ENCODE peak calls at places on chromosomes 11 and 22, in six cellular contexts. K, Q, I, M, H and J are unnamed samples.

GRCh38 chr22:29479417-29480261 is at the start of gene NEFH:
- DNase-seq in K (no peak), Q (no peak), I (no peak), M (no peak), H (no peak), J (no peak)

GRCh38 chr11:90639687-90640086 is 416.8 kb upstream of the CHORDC1 start:
- DNase-seq in K (no peak), Q (no peak), I (no peak), M (no peak), H (no peak), J (no peak)

GRCh38 chr11:44593194-44593593 is 27.7 kb downstream of the CD82 start:
- DNase-seq in K (no peak), Q (no peak), I (no peak), M (no peak), H (no peak), J (no peak)

GRCh38 chr22:31343235-31344191 is 2.6 kb downstream of the PATZ1 start:
- DNase-seq in K (peak; percentile 60), Q (peak; percentile 13), I (peak; percentile 86), M (peak; percentile 61), H (peak; percentile 26), J (peak; percentile 93)

GRCh38 chr22:17271711-17272451 is 52.6 kb upstream of the ADA2 start:
- DNase-seq in K (no peak), Q (no peak), I (no peak), M (no peak), H (no peak), J (no peak)

GRCh38 chr11:97259884-97260283 is 870.1 kb downstream of the JRKL start:
- DNase-seq in K (no peak), Q (no peak), I (no peak), M (no peak), H (no peak), J (no peak)

GRCh38 chr11:46361283-46362145 is 14.3 kb downstream of the DGKZ start:
- DNase-seq in K (peak; percentile 72), Q (peak; percentile 50), I (peak; percentile 89), M (peak; percentile 88), H (peak; percentile 72), J (no peak)

GRCh38 chr11:123461164-123461563 is 31.1 kb downstream of the GRAMD1B start:
- DNase-seq in K (no peak), Q (no peak), I (no peak), M (no peak), H (no peak), J (no peak)

GRCh38 chr11:12017243-12017678 is 8.8 kb upstream of the DKK3 start:
- DNase-seq in K (no peak), Q (no peak), I (no peak), M (no peak), H (peak; percentile 85), J (no peak)

GRCh38 chr11:78870655-78871054 is 296.0 kb upstream of the NARS2 start:
- DNase-seq in K (no peak), Q (no peak), I (no peak), M (no peak), H (no peak), J (no peak)

GRCh38 chr11:68038718-68039525 is at the start of gene TCIRG1:
- DNase-seq in K (peak; percentile 94), Q (peak; percentile 22), I (peak; percentile 97), M (peak; percentile 77), H (peak; percentile 70), J (peak; percentile 92)

GRCh38 chr11:36211735-36212430 is 77.3 kb downstream of the COMMD9 start:
- DNase-seq in K (no peak), Q (no peak), I (no peak), M (no peak), H (no peak), J (no peak)

GRCh38 chr11:117759305-117759704 is 37.7 kb downstream of the DSCAML1 start:
- DNase-seq in K (no peak), Q (no peak), I (no peak), M (no peak), H (no peak), J (no peak)

GRCh38 chr22:17846326-17846992 is 72.2 kb upstream of the BID start:
- DNase-seq in K (no peak), Q (no peak), I (peak; percentile 42), M (no peak), H (no peak), J (no peak)

GRCh38 chr22:50074056-50074455 is 11.2 kb downstream of the MLC1 start:
- DNase-seq in K (no peak), Q (no peak), I (no peak), M (no peak), H (no peak), J (no peak)

GRCh38 chr22:37202001-37202555 is 10.2 kb downstream of the SSTR3 start:
- DNase-seq in K (no peak), Q (no peak), I (peak; percentile 20), M (no peak), H (no peak), J (no peak)

DNA sequence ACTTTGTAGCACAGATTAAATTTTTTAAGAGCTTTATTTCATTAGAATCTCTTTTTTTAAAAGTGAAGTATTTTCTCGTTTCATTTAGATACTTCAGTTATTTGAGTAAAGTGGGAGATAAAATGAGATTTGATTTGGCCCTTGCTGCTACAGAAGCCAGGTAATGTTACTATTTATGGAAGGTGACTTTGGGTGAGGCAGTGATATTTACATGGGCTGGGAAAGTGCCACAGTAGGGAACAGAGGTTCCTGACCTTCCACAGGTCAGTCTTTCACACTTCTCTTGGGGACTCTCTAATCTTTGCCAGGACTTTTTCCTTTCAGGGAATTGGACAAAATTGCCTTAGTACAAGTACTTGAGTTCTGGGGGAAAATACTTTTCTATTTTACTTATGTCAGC is 20.4 kb downstream of the CTR9 start:
- DNase-seq in K (no peak), Q (no peak), I (no peak), M (no peak), H (no peak), J (no peak)
- H3K27ac ChIP-seq in K (no peak overlapping the region), Q (no peak overlapping the region), I (no peak overlapping the region), M (no peak overlapping the region), H (no peak overlapping the region), J (no peak overlapping the region)

DNA sequence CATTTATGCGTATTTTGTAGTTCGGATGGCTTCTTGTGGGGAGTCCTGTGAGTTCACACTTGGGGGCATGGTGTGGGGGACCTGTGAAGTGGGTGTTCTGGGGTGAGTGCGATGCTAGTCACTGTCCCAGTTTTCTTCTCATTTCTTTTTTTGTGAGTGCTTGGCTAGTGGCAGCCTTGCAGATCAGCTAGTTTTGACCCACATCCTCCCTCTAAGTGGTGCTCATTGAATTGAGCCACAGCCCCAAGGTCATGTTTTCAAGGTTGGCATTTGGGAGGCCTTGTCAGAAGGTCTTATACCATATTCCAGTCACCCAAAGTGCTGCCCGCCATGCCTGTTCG is 31.7 kb downstream of the PTPRJ start:
- DNase-seq in K (no peak), Q (no peak), I (no peak), M (no peak), H (no peak), J (no peak)
- H3K27ac ChIP-seq in K (peak overlapping the region; percentile 69), Q (peak overlapping the region; percentile 61), I (peak overlapping the region; percentile 75), M (no peak overlapping the region), H (no peak overlapping the region), J (peak overlapping the region; percentile 74)

GRCh38 chr11:112537846-112538330 is 277.2 kb upstream of the PLET1 start:
- DNase-seq in K (no peak), Q (no peak), I (no peak), M (no peak), H (no peak), J (no peak)

GRCh38 chr11:112539741-112540140 is 279.1 kb upstream of the PLET1 start:
- DNase-seq in K (no peak), Q (no peak), I (no peak), M (no peak), H (no peak), J (no peak)

GRCh38 chr11:112540261-112540660 is 279.6 kb upstream of the PLET1 start:
- DNase-seq in K (no peak), Q (no peak), I (no peak), M (no peak), H (no peak), J (no peak)

GRCh38 chr11:112538529-112538928 is 277.9 kb upstream of the PLET1 start:
- DNase-seq in K (no peak), Q (no peak), I (no peak), M (no peak), H (no peak), J (no peak)

GRCh38 chr11:112539165-112539564 is 278.5 kb upstream of the PLET1 start:
- DNase-seq in K (no peak), Q (no peak), I (no peak), M (no peak), H (no peak), J (no peak)
- H3K27ac ChIP-seq in K (no peak overlapping the region), Q (no peak overlapping the region), I (no peak overlapping the region), M (no peak overlapping the region), H (no peak overlapping the region), J (no peak overlapping the region)

DNA sequence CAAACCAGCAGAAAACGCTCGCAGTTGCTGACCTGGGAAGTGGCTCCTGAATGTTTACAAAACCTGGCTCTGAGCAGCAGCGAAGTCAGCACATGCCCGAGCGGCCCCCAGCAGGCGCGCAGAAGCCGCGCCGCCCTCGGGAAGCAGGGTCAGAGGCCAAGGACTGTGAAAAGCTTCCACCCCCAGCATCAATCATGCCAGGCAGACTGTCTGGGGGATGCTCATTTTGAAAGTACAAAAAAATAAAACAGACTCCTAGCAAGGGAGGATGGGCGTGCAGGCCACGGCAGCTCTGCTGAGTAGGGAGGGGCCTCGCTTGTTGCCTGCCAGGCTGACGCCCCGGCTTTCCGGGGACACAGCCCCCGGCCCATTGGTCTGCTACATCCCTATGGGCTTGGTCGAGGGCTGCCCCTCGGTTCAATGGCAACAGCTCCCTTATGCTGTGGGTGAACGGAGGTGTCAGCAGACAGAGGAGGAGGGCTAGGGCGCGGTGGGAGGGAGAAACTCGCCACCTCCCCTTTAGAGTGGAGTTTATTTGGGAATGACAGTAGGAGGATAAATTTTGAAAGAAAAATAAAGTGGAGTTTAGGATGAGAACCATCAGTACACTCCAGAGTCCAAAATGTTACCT is 37.7 kb upstream of the GNB1L start:
- DNase-seq in K (no peak), Q (peak; percentile 32), I (peak; percentile 72), M (peak; percentile 66), H (peak; percentile 53), J (no peak)
- H3K27ac ChIP-seq in K (peak overlapping the region; percentile 76), Q (peak overlapping the region; percentile 99), I (peak overlapping the region; percentile 19), M (peak overlapping the region; percentile 99), H (peak overlapping the region; percentile 74), J (no peak overlapping the region)

DNA sequence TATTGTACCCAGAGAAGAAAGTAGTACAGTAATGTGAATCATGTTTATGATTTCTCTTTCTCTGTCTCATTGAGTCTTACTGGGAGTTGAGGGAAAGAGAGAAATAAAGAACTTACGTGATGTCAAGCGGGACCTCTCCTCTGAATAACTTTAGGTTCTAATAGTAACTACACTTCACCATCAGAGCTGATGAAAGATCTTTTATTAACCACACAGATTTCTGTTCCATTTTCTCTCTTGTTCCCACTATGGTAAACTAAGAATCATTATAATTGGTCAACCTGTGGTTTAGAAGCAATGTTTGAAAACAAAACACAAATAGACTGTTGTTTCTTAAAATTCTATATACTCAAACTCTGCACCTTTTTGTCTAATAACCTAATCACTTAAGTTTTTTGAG is 142.3 kb downstream of the ELP4 start:
- DNase-seq in K (no peak), Q (no peak), I (no peak), M (no peak), H (no peak), J (no peak)
- H3K27ac ChIP-seq in K (no peak overlapping the region), Q (no peak overlapping the region), I (no peak overlapping the region), M (no peak overlapping the region), H (no peak overlapping the region), J (no peak overlapping the region)